ENCODE peak calls at places on chromosomes 13 and 19, in ten cellular contexts. M is astrocyte; W is right lobe of liver; E is CD8-positive, alpha-beta memory T cell; Y is heart left ventricle; P is esophagus squamous epithelium; N is aorta; A is testis; C is heart right ventricle; O is body of pancreas. V is an unnamed sample.
A peak's percentile ranks its signal among the peaks of the same experiment; 100 is the strongest.

GRCh38 chr13:46515793-46516192 is 37.2 kb upstream of the LRCH1 start:
- DNase-seq in M (no peak), W (no peak), E (no peak), Y (no peak), P (no peak), N (no peak), A (no peak), C (no peak), O (no peak), V (no peak)

GRCh38 chr19:45152504-45153338 is 8.1 kb downstream of the NKPD1 start:
- DNase-seq in M (peak; percentile 34), W (no peak), E (peak; percentile 25), Y (peak; percentile 64), P (no peak), N (no peak), A (peak; percentile 72), C (peak; percentile 42), O (peak; percentile 32), V (peak; percentile 12)

GRCh38 chr19:49565261-49565660 is 15.1 kb downstream of the NOSIP start:
- DNase-seq in M (no peak), W (no peak), E (no peak), Y (peak; percentile 74), P (no peak), N (no peak), A (peak; percentile 68), C (peak; percentile 70), O (peak; percentile 47), V (no peak)

GRCh38 chr19:34393629-34394028 is 10.6 kb upstream of the PDCD2L start:
- DNase-seq in M (no peak), W (no peak), E (no peak), Y (no peak), P (no peak), N (no peak), A (no peak), C (no peak), O (no peak), V (no peak)

GRCh38 chr13:77674802-77675201 is 22.7 kb upstream of the SLAIN1 start:
- DNase-seq in M (no peak), W (no peak), E (no peak), Y (no peak), P (no peak), N (no peak), A (no peak), C (no peak), O (no peak), V (no peak)

GRCh38 chr13:46739447-46740125 is 57.4 kb downstream of the ESD start:
- DNase-seq in M (no peak), W (no peak), E (no peak), Y (no peak), P (no peak), N (no peak), A (no peak), C (no peak), O (no peak), V (no peak)

GRCh38 chr19:42378225-42378929 is 11.7 kb downstream of the CNFN start:
- DNase-seq in M (no peak), W (peak; percentile 51), E (no peak), Y (no peak), P (no peak), N (no peak), A (no peak), C (no peak), O (no peak), V (no peak)

GRCh38 chr13:52779028-52779612 is 39.5 kb upstream of the CNMD start:
- DNase-seq in M (no peak), W (no peak), E (no peak), Y (no peak), P (no peak), N (no peak), A (no peak), C (no peak), O (no peak), V (no peak)

GRCh38 chr19:5696196-5697021 is 6.3 kb downstream of the RPL36 start:
- DNase-seq in M (no peak), W (no peak), E (no peak), Y (peak; percentile 28), P (no peak), N (no peak), A (no peak), C (no peak), O (peak; percentile 18), V (no peak)

GRCh38 chr13:99055286-99056073 is 77.6 kb upstream of the DOCK9 start:
- DNase-seq in M (no peak), W (no peak), E (peak; percentile 7), Y (no peak), P (no peak), N (no peak), A (no peak), C (no peak), O (no peak), V (no peak)

GRCh38 chr13:96090240-96091101 is 564 bp downstream of the HS6ST3 start:
- DNase-seq in M (no peak), W (no peak), E (no peak), Y (no peak), P (no peak), N (peak; percentile 44), A (peak; percentile 22), C (no peak), O (peak; percentile 27), V (no peak)

GRCh38 chr19:12769689-12770088 is 5.7 kb downstream of the HOOK2 start:
- DNase-seq in M (no peak), W (no peak), E (peak; percentile 53), Y (no peak), P (no peak), N (no peak), A (peak; percentile 35), C (no peak), O (no peak), V (peak; percentile 48)

GRCh38 chr19:56080669-56081401 is 40.3 kb downstream of the ZNF787 start:
- DNase-seq in M (peak; percentile 45), W (peak; percentile 77), E (peak; percentile 53), Y (peak; percentile 86), P (peak; percentile 14), N (peak; percentile 85), A (peak; percentile 90), C (peak; percentile 83), O (peak; percentile 86), V (peak; percentile 15)

GRCh38 chr13:113599396-113599795 is 14.8 kb downstream of the TFDP1 start:
- DNase-seq in M (no peak), W (peak; percentile 42), E (no peak), Y (no peak), P (no peak), N (peak; percentile 16), A (no peak), C (no peak), O (peak; percentile 6), V (no peak)

GRCh38 chr13:60111726-60112125 is 52.0 kb downstream of the DIAPH3 start:
- DNase-seq in M (peak; percentile 52), W (no peak), E (no peak), Y (no peak), P (no peak), N (no peak), A (no peak), C (no peak), O (no peak), V (no peak)

GRCh38 chr19:31378404-31378803 is 29.2 kb upstream of the TSHZ3 start:
- DNase-seq in M (peak; percentile 98), W (no peak), E (no peak), Y (peak; percentile 60), P (no peak), N (no peak), A (peak; percentile 22), C (peak; percentile 47), O (no peak), V (no peak)
- H3K4me3 ChIP-seq in M (no peak overlapping the region), W (no peak overlapping the region), E (no peak overlapping the region), Y (no peak overlapping the region), P (no peak overlapping the region), N (no peak overlapping the region), A (no peak overlapping the region), C (no peak overlapping the region), O (no peak overlapping the region), V (no peak overlapping the region)

DNA sequence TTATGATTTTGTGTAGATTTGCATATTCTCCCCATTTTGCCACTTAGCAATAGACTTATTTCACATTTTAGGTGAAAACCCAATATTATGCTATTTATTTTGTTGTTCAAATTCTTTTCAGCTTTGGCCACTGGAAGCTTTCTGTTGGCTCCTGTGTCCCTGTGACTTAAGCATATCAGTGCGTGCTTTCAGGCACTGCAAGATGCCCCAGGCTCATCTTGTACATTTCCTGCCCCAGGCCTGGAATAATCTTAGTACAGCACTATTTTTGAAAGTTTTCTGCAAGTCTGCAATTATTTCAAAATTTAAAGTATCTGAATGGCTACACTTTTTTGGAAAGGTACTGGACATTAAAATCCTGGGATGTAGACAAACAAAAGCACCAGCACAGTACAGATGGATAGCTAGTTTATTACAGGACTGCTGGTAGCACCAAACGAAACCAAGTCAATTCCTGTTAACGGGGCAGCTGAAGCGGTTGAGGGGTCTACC is 3.5 kb upstream of the CCNP start:
- DNase-seq in M (no peak), W (no peak), E (no peak), Y (no peak), P (no peak), N (no peak), A (no peak), C (no peak), O (no peak), V (no peak)
- H3K27ac ChIP-seq in M (peak overlapping the region; percentile 14), W (no peak overlapping the region), E (no peak overlapping the region), Y (no peak overlapping the region), P (no peak overlapping the region), N (no peak overlapping the region), A (no peak overlapping the region), C (no peak overlapping the region), O (no peak overlapping the region), V (no peak overlapping the region)

DNA sequence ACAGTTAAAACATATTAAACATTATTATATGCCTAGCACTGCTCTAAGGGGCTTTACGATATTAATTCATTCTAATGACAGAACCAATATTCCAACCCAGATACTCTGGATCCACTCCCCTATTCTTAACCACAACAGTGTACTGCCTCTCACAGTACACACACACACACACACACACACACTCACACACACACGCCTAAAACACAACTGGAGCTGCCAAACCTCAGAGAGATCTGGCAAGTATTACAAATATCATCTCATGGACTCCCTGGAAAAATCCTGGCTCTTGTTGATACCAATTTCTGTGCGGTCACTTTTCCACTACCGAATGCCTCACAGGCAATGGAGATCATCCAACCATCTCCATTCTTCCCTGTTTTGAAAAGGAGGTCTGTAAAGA is 1.3 kb downstream of the ZNF780A start:
- DNase-seq in M (peak; percentile 80), W (no peak), E (no peak), Y (peak; percentile 40), P (no peak), N (no peak), A (no peak), C (peak; percentile 43), O (no peak), V (no peak)
- H3K4me3 ChIP-seq in M (peak overlapping the region; percentile 82), W (peak overlapping the region; percentile 87), E (peak overlapping the region; percentile 71), Y (peak overlapping the region; percentile 74), P (peak overlapping the region; percentile 69), N (no peak overlapping the region), A (peak overlapping the region; percentile 87), C (peak overlapping the region; percentile 82), O (no peak overlapping the region), V (no peak overlapping the region)

DNA sequence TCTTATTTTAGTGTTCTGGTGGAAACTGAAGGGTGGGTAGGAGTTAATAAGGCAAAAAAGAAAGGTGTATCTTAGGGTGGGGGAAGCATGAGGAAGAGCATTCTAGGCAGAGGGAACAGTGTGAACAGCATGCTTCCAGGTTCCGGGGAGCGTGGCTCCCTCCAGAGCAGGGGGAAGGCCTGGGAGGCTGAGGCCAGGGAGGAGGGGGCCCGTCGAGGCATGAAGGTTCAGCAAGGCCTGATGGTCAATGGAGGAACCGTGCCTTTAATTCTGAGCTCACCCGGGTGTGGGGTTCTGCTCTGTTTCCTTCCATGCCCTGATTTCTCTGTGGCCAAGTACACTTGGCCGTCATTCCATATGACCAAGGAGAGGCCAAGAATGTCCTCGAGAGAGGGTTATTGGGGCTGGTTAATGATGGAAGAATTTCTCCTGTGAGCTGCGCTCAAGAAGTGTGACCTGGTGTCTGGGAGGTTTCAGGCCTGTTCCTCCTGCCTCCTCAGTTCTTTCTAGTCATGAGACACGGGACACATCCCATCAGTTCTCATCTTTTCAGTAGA is 73.5 kb downstream of the SIPA1L3 start:
- DNase-seq in M (peak; percentile 50), W (no peak), E (no peak), Y (no peak), P (no peak), N (no peak), A (no peak), C (no peak), O (no peak), V (no peak)
- H3K27ac ChIP-seq in M (peak overlapping the region; percentile 40), W (no peak overlapping the region), E (no peak overlapping the region), Y (no peak overlapping the region), P (peak overlapping the region; percentile 60), N (no peak overlapping the region), A (no peak overlapping the region), C (no peak overlapping the region), O (no peak overlapping the region), V (no peak overlapping the region)